ENCODE peak calls at places on chromosomes 1 and 21, in seven cellular contexts. Z is H9, X is HCT116, F is kidney, L is HepG2, S is endodermal cell, J is adipocyte. P is an unnamed sample.

GRCh38 chr1:63643926-63644325 is 50.7 kb downstream of the PGM1 start:
- DNase-seq in Z (no peak), L (no peak), S (peak; percentile 62), J (no peak), F (no peak), X (no peak), P (no peak)

GRCh38 chr21:34793471-34793870 is 124.7 kb downstream of the CLIC6 start:
- DNase-seq in F (no peak), S (no peak), J (no peak), X (no peak), Z (no peak), L (peak; percentile 83), P (no peak)

GRCh38 chr21:32946654-32947053 is 79.1 kb upstream of the OLIG2 start:
- DNase-seq in X (no peak), F (no peak), S (no peak), L (no peak), Z (no peak), J (no peak), P (no peak)

GRCh38 chr1:28127617-28128257 is 39.3 kb upstream of the EYA3 start:
- DNase-seq in J (no peak), F (peak; percentile 4), L (no peak), X (no peak), Z (no peak), S (no peak), P (no peak)

GRCh38 chr1:162364498-162364897 is 12.2 kb downstream of the SPATA46 start:
- DNase-seq in X (no peak), Z (no peak), F (no peak), S (no peak), J (no peak), L (no peak), P (no peak)

GRCh38 chr21:34644815-34645214 is 24.0 kb upstream of the CLIC6 start:
- DNase-seq in F (no peak), L (no peak), X (no peak), J (no peak), S (no peak), Z (no peak), P (no peak)

GRCh38 chr1:211830330-211831142 is at the start of gene LPGAT1:
- DNase-seq in X (peak; percentile 27), F (peak; percentile 93), Z (peak; percentile 80), S (peak; percentile 92), J (peak; percentile 93), L (peak; percentile 24), P (peak; percentile 70)

GRCh38 chr1:9842781-9843575 is 19.2 kb upstream of the CLSTN1 start:
- DNase-seq in Z (peak; percentile 26), X (no peak), S (peak; percentile 57), L (no peak), F (peak; percentile 55), J (no peak), P (no peak)

GRCh38 chr1:163609858-163610257 is 288.1 kb downstream of the NUF2 start:
- DNase-seq in L (no peak), J (no peak), Z (no peak), F (no peak), S (no peak), X (no peak), P (no peak)

GRCh38 chr1:36350659-36351171 is 27.3 kb upstream of the EVA1B start:
- DNase-seq in F (peak; percentile 89), J (peak; percentile 89), S (no peak), L (no peak), X (no peak), Z (no peak), P (no peak)

GRCh38 chr21:16086121-16086520 is 356.3 kb downstream of the USP25 start:
- DNase-seq in S (no peak), Z (no peak), X (no peak), J (no peak), L (no peak), F (no peak), P (no peak)

GRCh38 chr1:157770442-157771043 is 6.4 kb downstream of the FCRL2 start:
- DNase-seq in X (no peak), L (no peak), J (no peak), Z (peak; percentile 50), F (no peak), S (peak; percentile 73), P (peak; percentile 55)

GRCh38 chr1:225654277-225654597 is 1.3 kb upstream of the ENAH start:
- DNase-seq in L (no peak), X (no peak), J (no peak), Z (no peak), F (no peak), S (no peak), P (no peak)
- H3K9ac ChIP-seq in L (no peak overlapping the region), X (no peak overlapping the region), J (peak overlapping the region; percentile 91), Z (peak overlapping the region; percentile 92), F (no peak overlapping the region), S (peak overlapping the region; percentile 83), P (no peak overlapping the region)

GRCh38 chr1:230146709-230147108 is 79.7 kb downstream of the GALNT2 start:
- DNase-seq in L (no peak), X (no peak), J (no peak), F (no peak), S (no peak), Z (no peak), P (no peak)
- H3K9ac ChIP-seq in L (no peak overlapping the region), X (no peak overlapping the region), J (no peak overlapping the region), F (no peak overlapping the region), S (no peak overlapping the region), Z (no peak overlapping the region), P (no peak overlapping the region)

DNA sequence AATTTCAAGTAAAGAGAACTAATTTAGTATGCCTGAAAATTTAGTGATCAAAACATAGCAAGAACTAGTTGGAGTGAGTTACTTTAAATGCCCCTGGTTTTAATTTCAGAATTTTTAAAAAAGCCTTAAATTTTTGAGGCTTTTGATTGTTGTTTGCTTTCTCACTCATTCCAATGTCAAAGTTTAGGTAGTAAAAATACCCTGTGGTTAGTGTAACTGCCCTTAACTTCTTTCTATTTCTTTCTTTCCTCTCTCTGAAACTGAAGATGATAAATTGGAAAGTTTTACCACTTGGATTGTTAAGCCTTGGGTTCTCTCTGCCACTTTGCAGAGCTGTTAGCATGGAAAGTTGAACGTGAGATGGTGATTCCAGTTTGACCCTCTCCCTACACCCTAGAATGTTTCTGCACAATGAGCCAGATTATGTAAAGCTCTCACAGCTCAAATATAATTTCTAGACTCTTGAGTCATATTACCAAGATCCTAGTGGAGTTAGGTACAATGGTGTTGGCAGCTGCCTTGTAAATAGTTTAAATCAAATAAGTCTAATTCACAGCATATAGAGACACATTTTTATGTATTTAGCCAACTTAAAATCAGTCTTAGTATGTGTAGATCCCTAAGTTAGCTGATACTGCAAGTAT is 192.4 kb upstream of the SGIP1 start:
- DNase-seq in L (no peak), J (no peak), S (no peak), Z (no peak), X (no peak), F (no peak), P (no peak)
- H3K9ac ChIP-seq in L (no peak overlapping the region), J (no peak overlapping the region), S (no peak overlapping the region), Z (peak overlapping the region; percentile 44), X (peak overlapping the region; percentile 61), F (no peak overlapping the region), P (no peak overlapping the region)

GRCh38 chr1:204126941-204127340 is 24.9 kb downstream of the ETNK2 start:
- DNase-seq in L (no peak), Z (no peak), J (no peak), F (no peak), S (no peak), X (no peak), P (no peak)

GRCh38 chr1:204123376-204123775 is 28.5 kb downstream of the ETNK2 start:
- DNase-seq in L (no peak), F (no peak), J (no peak), S (peak; percentile 84), Z (peak; percentile 72), X (no peak), P (no peak)

GRCh38 chr1:204126367-204126766 is 25.5 kb downstream of the ETNK2 start:
- DNase-seq in X (no peak), F (no peak), S (no peak), Z (no peak), L (no peak), J (no peak), P (no peak)

GRCh38 chr1:204125759-204126351 is 26.0 kb downstream of the ETNK2 start:
- DNase-seq in F (no peak), S (no peak), J (no peak), X (no peak), L (no peak), Z (no peak), P (no peak)

DNA sequence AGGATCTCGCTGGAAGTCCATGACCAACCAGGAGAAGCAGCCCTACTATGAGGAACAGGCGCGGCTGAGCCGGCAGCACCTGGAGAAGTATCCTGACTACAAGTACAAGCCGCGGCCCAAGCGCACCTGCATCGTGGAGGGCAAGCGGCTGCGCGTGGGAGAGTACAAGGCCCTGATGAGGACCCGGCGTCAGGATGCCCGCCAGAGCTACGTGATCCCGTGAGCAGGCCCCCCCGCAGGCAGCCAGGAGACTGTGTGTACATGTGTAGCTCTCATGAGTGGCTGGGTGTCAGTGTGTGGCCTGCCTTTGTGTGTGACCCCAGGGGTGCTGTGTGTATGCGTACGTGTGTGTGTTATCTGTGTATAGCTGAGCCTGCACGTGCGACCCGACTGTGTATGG is 27.2 kb downstream of the ETNK2 start:
- DNase-seq in S (no peak), F (no peak), J (no peak), X (no peak), Z (no peak), L (no peak), P (no peak)
- H3K9ac ChIP-seq in S (no peak overlapping the region), F (no peak overlapping the region), J (no peak overlapping the region), X (no peak overlapping the region), Z (no peak overlapping the region), L (no peak overlapping the region), P (no peak overlapping the region)

DNA sequence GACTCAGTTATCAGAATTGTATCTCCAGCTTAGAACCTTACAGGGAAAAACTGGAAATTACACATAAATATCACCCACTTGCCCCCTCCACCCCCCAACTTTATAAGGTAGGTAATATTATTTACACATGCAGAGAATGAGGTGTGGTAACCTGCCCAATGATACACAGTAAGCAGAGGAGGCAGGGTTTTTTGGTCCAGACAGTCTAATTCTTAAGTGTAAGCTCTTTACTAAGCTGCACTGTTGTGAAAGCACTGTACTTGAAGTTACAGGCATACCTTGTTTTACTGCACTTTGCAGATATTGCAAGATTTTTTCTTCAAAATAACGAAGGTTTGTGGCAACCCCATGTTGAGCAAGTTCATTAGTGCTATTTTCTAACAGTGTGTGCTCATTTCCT is 24.8 kb upstream of the MYOCOS start:
- DNase-seq in F (no peak), J (no peak), L (no peak), X (no peak), Z (no peak), S (no peak), P (no peak)
- H3K9ac ChIP-seq in F (no peak overlapping the region), J (no peak overlapping the region), L (no peak overlapping the region), X (no peak overlapping the region), Z (no peak overlapping the region), S (no peak overlapping the region), P (no peak overlapping the region)

P was measured in NT2/D1.